ENCODE peak calls at places on chromosomes 3 and 15, in nine cellular contexts. R is stimulated activated CD8-positive, alpha-beta memory T cell treated with anti-CD3 and anti-CD28 coated beads, Interleukin-12 subunit alpha, Interleukin-12 subunit beta, amount 100 ng/mL, for 1 hour; H is C1 segment of cervical spinal cord; V is epithelial cell of proximal tubule; D is A549; X is neural crest cell; G is CD8-positive, alpha-beta T cell; Q is colonic mucosa; L is H54. K is an unnamed sample.

GRCh38 chr15:28961391-28961790 is 75.6 kb downstream of the APBA2 start:
- DNase-seq in R (no peak), H (no peak), V (no peak), D (no peak), X (no peak), G (no peak), Q (no peak), L (no peak), K (no peak)

GRCh38 chr15:38853608-38854007 is 289.0 kb upstream of the RASGRP1 start:
- DNase-seq in R (no peak), H (no peak), V (no peak), D (no peak), X (peak), G (no peak), Q (no peak), L (peak), K (no peak)

GRCh38 chr15:89391685-89392257 is 57.1 kb upstream of the POLG start:
- DNase-seq in R (no peak), H (no peak), V (no peak), D (no peak), X (no peak), G (no peak), Q (no peak), L (no peak), K (no peak)

GRCh38 chr15:34855397-34855796 is 60.0 kb upstream of the ACTC1 start:
- DNase-seq in R (no peak), H (no peak), V (peak), D (no peak), X (no peak), G (no peak), Q (no peak), L (peak), K (no peak)

GRCh38 chr15:25739687-25740121 is 123.4 kb downstream of the ATP10A start:
- DNase-seq in R (peak), H (no peak), V (no peak), D (peak), X (peak), G (no peak), Q (no peak), L (no peak), K (no peak)

GRCh38 chr15:80834906-80835305 is 55.7 kb downstream of the CEMIP start:
- DNase-seq in R (no peak), H (no peak), V (no peak), D (no peak), X (no peak), G (no peak), Q (no peak), L (no peak), K (no peak)

GRCh38 chr3:71130516-71131384 is 452.8 kb downstream of the FOXP1 start:
- DNase-seq in R (peak), H (peak), V (peak), D (no peak), X (peak), G (peak), Q (peak), L (peak), K (no peak)

GRCh38 chr15:76903251-76903681 is 1.9 kb downstream of the SCAPER start:
- DNase-seq in R (no peak), H (peak), V (no peak), D (no peak), X (no peak), G (no peak), Q (no peak), L (no peak), K (no peak)

GRCh38 chr3:185717121-185717520 is 107.7 kb downstream of the IGF2BP2 start:
- DNase-seq in R (no peak), H (no peak), V (no peak), D (no peak), X (no peak), G (no peak), Q (no peak), L (no peak), K (no peak)

GRCh38 chr3:107394502-107394901 is 17.3 kb downstream of the CCDC54 start:
- DNase-seq in R (no peak), H (no peak), V (no peak), D (no peak), X (no peak), G (no peak), Q (no peak), L (no peak), K (no peak)

GRCh38 chr15:42056934-42057743 is 36.3 kb upstream of the PLA2G4E start:
- DNase-seq in R (no peak), H (peak), V (peak), D (peak), X (peak), G (no peak), Q (peak), L (peak), K (no peak)

GRCh38 chr15:71807125-71807629 is 3.2 kb upstream of the NR2E3 start:
- DNase-seq in R (no peak), H (no peak), V (no peak), D (no peak), X (no peak), G (no peak), Q (no peak), L (no peak), K (no peak)

GRCh38 chr3:49775538-49775937 is 10.8 kb downstream of the IP6K1 start:
- DNase-seq in R (no peak), H (no peak), V (no peak), D (no peak), X (no peak), G (no peak), Q (no peak), L (no peak), K (no peak)

GRCh38 chr3:167938516-167938915 is 157.2 kb downstream of the GOLIM4 start:
- DNase-seq in R (no peak), H (no peak), V (no peak), D (no peak), X (no peak), G (no peak), Q (no peak), L (no peak), K (no peak)

GRCh38 chr3:70061111-70061510 is 61.6 kb downstream of the SAMMSON start:
- DNase-seq in R (no peak), H (no peak), V (no peak), D (no peak), X (no peak), G (no peak), Q (no peak), L (no peak), K (no peak)

GRCh38 chr15:42955518-42955917 is 34.9 kb upstream of the TTBK2 start:
- DNase-seq in R (no peak), H (no peak), V (no peak), D (no peak), X (no peak), G (no peak), Q (no peak), L (peak), K (no peak)

GRCh38 chr3:190384241-190384863 is 3.6 kb upstream of the CLDN16 start:
- DNase-seq in R (no peak), H (no peak), V (peak), D (peak), X (no peak), G (no peak), Q (peak), L (no peak), K (peak)

GRCh38 chr3:194675081-194675640 is 3.2 kb upstream of the LSG1 start:
- DNase-seq in R (no peak), H (no peak), V (no peak), D (no peak), X (no peak), G (no peak), Q (no peak), L (no peak), K (no peak)

GRCh38 chr3:61893840-61894566 is 332.6 kb downstream of the PTPRG start:
- DNase-seq in R (no peak), H (no peak), V (no peak), D (no peak), X (no peak), G (no peak), Q (no peak), L (no peak), K (no peak)

GRCh38 chr15:70932397-70932796 is 39.8 kb downstream of the LRRC49 start:
- DNase-seq in R (no peak), H (no peak), V (peak), D (no peak), X (no peak), G (no peak), Q (no peak), L (no peak), K (no peak)

GRCh38 chr15:39860200-39860599 is 59.9 kb downstream of the GPR176 start:
- DNase-seq in R (no peak), H (no peak), V (peak), D (no peak), X (no peak), G (no peak), Q (no peak), L (no peak), K (no peak)

GRCh38 chr3:115151921-115152320 is 4.8 kb upstream of the ZBTB20 start:
- DNase-seq in R (no peak), H (no peak), V (no peak), D (no peak), X (no peak), G (no peak), Q (no peak), L (no peak), K (no peak)

GRCh38 chr15:71646767-71647478 is 163.4 kb upstream of the NR2E3 start:
- DNase-seq in R (no peak), H (no peak), V (no peak), D (no peak), X (no peak), G (no peak), Q (no peak), L (no peak), K (no peak)

GRCh38 chr15:55907797-55908196 is 85.6 kb downstream of the NEDD4 start:
- DNase-seq in R (no peak), H (no peak), V (peak), D (peak), X (no peak), G (no peak), Q (no peak), L (peak), K (no peak)

GRCh38 chr3:65597225-65597951 is 441.3 kb downstream of the MAGI1 start:
- DNase-seq in R (no peak), H (peak), V (no peak), D (no peak), X (peak), G (no peak), Q (peak), L (peak), K (no peak)

GRCh38 chr15:101162701-101163483 is 89.0 kb downstream of the CHSY1 start:
- DNase-seq in R (no peak), H (no peak), V (no peak), D (no peak), X (no peak), G (no peak), Q (no peak), L (no peak), K (no peak)

GRCh38 chr15:26325495-26325894 is 447.4 kb downstream of the GABRB3 start:
- DNase-seq in R (no peak), H (no peak), V (no peak), D (no peak), X (no peak), G (no peak), Q (no peak), L (no peak), K (no peak)

GRCh38 chr15:63232943-63233342 is 43.5 kb downstream of the RAB8B start:
- DNase-seq in R (no peak), H (no peak), V (no peak), D (no peak), X (no peak), G (no peak), Q (no peak), L (no peak), K (no peak)

GRCh38 chr15:36912311-36912712 is 188.0 kb downstream of the MEIS2 start:
- DNase-seq in R (no peak), H (no peak), V (no peak), D (no peak), X (no peak), G (no peak), Q (no peak), L (no peak), K (no peak)

GRCh38 chr3:197454014-197454413 is 101.8 kb downstream of the BDH1 start:
- DNase-seq in R (no peak), H (no peak), V (no peak), D (no peak), X (no peak), G (no peak), Q (no peak), L (no peak), K (no peak)

GRCh38 chr3:127851899-127852298 is 29.6 kb upstream of the MGLL start:
- DNase-seq in R (no peak), H (no peak), V (no peak), D (no peak), X (no peak), G (no peak), Q (no peak), L (no peak), K (peak)

GRCh38 chr15:75195122-75195765 is 6.4 kb upstream of the C15orf39 start:
- DNase-seq in R (no peak), H (no peak), V (no peak), D (no peak), X (peak), G (no peak), Q (no peak), L (no peak), K (no peak)